ENCODE peak calls at places on chromosome 18, in four cellular contexts. K is activated CD8-positive, alpha-beta memory T cell treated with anti-CD3 and anti-CD28 coated beads for 24 hours; P is DMS79; Z is sciatic nerve. J is an unnamed sample.
A peak's percentile ranks its signal among the peaks of the same experiment; 100 is the strongest.

GRCh38 chr18:2096581-2096980 is 474.7 kb downstream of the METTL4 start:
- DNase-seq in Z (no peak), K (no peak), P (no peak), J (no peak)

GRCh38 chr18:35592298-35592697 is 10.8 kb downstream of the GALNT1 start:
- DNase-seq in Z (no peak), K (no peak), P (no peak), J (no peak)

GRCh38 chr18:34929336-34929780 is 111.9 kb upstream of the MAPRE2 start:
- DNase-seq in P (no peak), K (no peak), Z (no peak), J (no peak)

GRCh38 chr18:61991836-61992235 is 99.0 kb upstream of the RNF152 start:
- DNase-seq in P (no peak), Z (no peak), K (no peak), J (no peak)

GRCh38 chr18:74316257-74317180 is 880 bp downstream of the C18orf63 start:
- DNase-seq in K (no peak), P (no peak), Z (no peak), J (no peak)

GRCh38 chr18:35112696-35113095 is 71.5 kb downstream of the MAPRE2 start:
- DNase-seq in K (no peak), P (no peak), Z (no peak), J (no peak)

GRCh38 chr18:27803957-27804356 is 373.0 kb downstream of the CDH2 start:
- DNase-seq in K (no peak), P (no peak), Z (no peak), J (no peak)

GRCh38 chr18:7541835-7542234 is 25.3 kb upstream of the PTPRM start:
- DNase-seq in Z (no peak), K (no peak), P (no peak), J (no peak)

GRCh38 chr18:69757733-69758132 is 189.9 kb downstream of the CD226 start:
- DNase-seq in Z (no peak), P (no peak), K (no peak), J (no peak)

GRCh38 chr18:44938396-44939036 is 257.8 kb downstream of the SETBP1 start:
- DNase-seq in Z (no peak), K (no peak), P (peak; percentile 75), J (no peak)

GRCh38 chr18:74040459-74041332 is 106.9 kb downstream of the FBXO15 start:
- DNase-seq in P (no peak), K (peak; percentile 87), Z (no peak), J (no peak)